ENCODE peak calls at places on chromosomes 1 and 21, in ten cellular contexts. Q is fibroblast of lung; X is Peyer's patch; G is A549; U is bronchial epithelial cell; N is spleen; K is PC-9; B is CD8-positive, alpha-beta memory T cell; W is breast epithelium; F is body of pancreas. D is an unnamed sample.

GRCh38 chr21:30605968-30606367 is 5.1 kb downstream of the KRTAP22-1 start:
- DNase-seq in Q (no peak), X (no peak), G (no peak), U (no peak), N (no peak), K (no peak), B (no peak), W (no peak), F (no peak), D (no peak)

GRCh38 chr1:115746021-115746690 is 22.4 kb downstream of the CASQ2 start:
- DNase-seq in Q (no peak), X (no peak), G (no peak), U (peak), N (no peak), K (no peak), B (no peak), W (no peak), F (no peak), D (no peak)

GRCh38 chr1:171654705-171655214 is 2.3 kb upstream of the MYOC start:
- DNase-seq in Q (no peak), X (no peak), G (no peak), U (no peak), N (no peak), K (no peak), B (no peak), W (no peak), F (no peak), D (no peak)

GRCh38 chr1:26234644-26235384 is 814 bp downstream of the CEP85 start:
- DNase-seq in Q (peak), X (no peak), G (peak), U (peak), N (no peak), K (no peak), B (no peak), W (no peak), F (peak), D (no peak)

GRCh38 chr21:22314963-22315362 is 1316.8 kb downstream of the NCAM2 start:
- DNase-seq in Q (no peak), X (no peak), G (no peak), U (no peak), N (no peak), K (no peak), B (no peak), W (no peak), F (no peak), D (no peak)

GRCh38 chr1:162696286-162696862 is 64.1 kb downstream of the DDR2 start:
- DNase-seq in Q (peak), X (no peak), G (no peak), U (peak), N (no peak), K (peak), B (no peak), W (peak), F (peak), D (no peak)

GRCh38 chr1:119587328-119587727 is 60.7 kb downstream of the ZNF697 start:
- DNase-seq in Q (peak), X (no peak), G (no peak), U (no peak), N (no peak), K (peak), B (no peak), W (no peak), F (no peak), D (no peak)

GRCh38 chr1:228181105-228181504 is 15.5 kb downstream of the IBA57 start:
- DNase-seq in Q (no peak), X (no peak), G (no peak), U (no peak), N (peak), K (no peak), B (no peak), W (no peak), F (no peak), D (no peak)

GRCh38 chr1:31699341-31699891 is 4.4 kb downstream of the COL16A1 start:
- DNase-seq in Q (no peak), X (no peak), G (no peak), U (no peak), N (peak), K (no peak), B (peak), W (no peak), F (no peak), D (no peak)

GRCh38 chr1:4119516-4120220 is 219.6 kb upstream of the C1orf174 start:
- DNase-seq in Q (no peak), X (no peak), G (no peak), U (no peak), N (peak), K (no peak), B (peak), W (peak), F (no peak), D (no peak)

GRCh38 chr1:102970496-102971078 is 137.7 kb downstream of the COL11A1 start:
- DNase-seq in Q (peak), X (no peak), G (peak), U (peak), N (no peak), K (peak), B (no peak), W (no peak), F (peak), D (no peak)

GRCh38 chr1:30710407-30710806 is 13.0 kb downstream of the MATN1 start:
- DNase-seq in Q (no peak), X (no peak), G (no peak), U (no peak), N (no peak), K (no peak), B (no peak), W (no peak), F (no peak), D (no peak)

GRCh38 chr1:228150021-228150457 is 309 bp downstream of the GJC2 start:
- DNase-seq in Q (no peak), X (peak), G (no peak), U (no peak), N (no peak), K (no peak), B (peak), W (no peak), F (peak), D (no peak)

GRCh38 chr1:20373286-20373685 is 82.6 kb downstream of the VWA5B1 start:
- DNase-seq in Q (no peak), X (no peak), G (no peak), U (no peak), N (peak), K (no peak), B (no peak), W (no peak), F (no peak), D (no peak)

GRCh38 chr1:171913385-171913784 is 72.1 kb downstream of the DNM3 start:
- DNase-seq in Q (peak), X (no peak), G (peak), U (peak), N (no peak), K (peak), B (no peak), W (no peak), F (peak), D (no peak)

GRCh38 chr1:199071080-199071479 is 432.2 kb downstream of the PTPRC start:
- DNase-seq in Q (no peak), X (no peak), G (no peak), U (no peak), N (no peak), K (no peak), B (no peak), W (no peak), F (no peak), D (no peak)

GRCh38 chr1:232610187-232610901 is 19.6 kb downstream of the SIPA1L2 start:
- DNase-seq in Q (no peak), X (no peak), G (no peak), U (no peak), N (no peak), K (no peak), B (no peak), W (no peak), F (no peak), D (no peak)

GRCh38 chr1:73811798-73812197 is 386.2 kb downstream of the LRRIQ3 start:
- DNase-seq in Q (no peak), X (no peak), G (no peak), U (no peak), N (no peak), K (no peak), B (no peak), W (no peak), F (no peak), D (no peak)

GRCh38 chr1:22627331-22627730 is 9.1 kb upstream of the C1QA start:
- DNase-seq in Q (no peak), X (no peak), G (no peak), U (no peak), N (no peak), K (no peak), B (no peak), W (no peak), F (peak), D (no peak)

GRCh38 chr1:33045814-33046213 is 9.1 kb upstream of the AK2 start:
- DNase-seq in Q (peak), X (no peak), G (no peak), U (no peak), N (no peak), K (no peak), B (no peak), W (no peak), F (no peak), D (no peak)

GRCh38 chr1:42815938-42816599 is 853 bp upstream of the ERMAP start:
- DNase-seq in Q (peak), X (no peak), G (no peak), U (peak), N (no peak), K (peak), B (no peak), W (no peak), F (no peak), D (no peak)

GRCh38 chr1:119266858-119267257 is 101.7 kb upstream of the HAO2 start:
- DNase-seq in Q (no peak), X (no peak), G (no peak), U (no peak), N (no peak), K (no peak), B (no peak), W (no peak), F (no peak), D (no peak)

GRCh38 chr1:37620707-37621106 is 14.0 kb downstream of the RSPO1 start:
- DNase-seq in Q (no peak), X (no peak), G (no peak), U (peak), N (no peak), K (no peak), B (no peak), W (no peak), F (no peak), D (no peak)

GRCh38 chr1:236502579-236502971 is 21.2 kb upstream of the LGALS8 start:
- DNase-seq in Q (no peak), X (no peak), G (no peak), U (peak), N (no peak), K (peak), B (no peak), W (no peak), F (no peak), D (no peak)

GRCh38 chr1:106921186-106921585 is 135.3 kb upstream of the PRMT6 start:
- DNase-seq in Q (peak), X (no peak), G (no peak), U (peak), N (no peak), K (no peak), B (no peak), W (no peak), F (no peak), D (no peak)

GRCh38 chr21:46038871-46039397 is 57.4 kb downstream of the COL6A1 start:
- DNase-seq in Q (peak), X (no peak), G (no peak), U (no peak), N (peak), K (no peak), B (no peak), W (no peak), F (peak), D (peak)

GRCh38 chr1:170562644-170563338 is 30.8 kb downstream of the GORAB start:
- DNase-seq in Q (peak), X (no peak), G (peak), U (peak), N (no peak), K (peak), B (no peak), W (no peak), F (peak), D (no peak)

GRCh38 chr1:36306210-36306901 is at the start of gene SH3D21:
- DNase-seq in Q (peak), X (peak), G (no peak), U (peak), N (peak), K (peak), B (peak), W (peak), F (peak), D (no peak)

GRCh38 chr1:66598670-66599069 is 64.7 kb downstream of the SGIP1 start:
- DNase-seq in Q (peak), X (no peak), G (no peak), U (peak), N (no peak), K (no peak), B (no peak), W (no peak), F (no peak), D (no peak)

GRCh38 chr1:22773981-22774471 is 63.4 kb downstream of the EPHB2 start:
- DNase-seq in Q (peak), X (no peak), G (no peak), U (no peak), N (no peak), K (no peak), B (no peak), W (no peak), F (peak), D (no peak)

GRCh38 chr1:43935711-43936427 is 2.3 kb downstream of the ARTN start:
- DNase-seq in Q (no peak), X (no peak), G (no peak), U (peak), N (no peak), K (no peak), B (no peak), W (peak), F (peak), D (no peak)

DNA sequence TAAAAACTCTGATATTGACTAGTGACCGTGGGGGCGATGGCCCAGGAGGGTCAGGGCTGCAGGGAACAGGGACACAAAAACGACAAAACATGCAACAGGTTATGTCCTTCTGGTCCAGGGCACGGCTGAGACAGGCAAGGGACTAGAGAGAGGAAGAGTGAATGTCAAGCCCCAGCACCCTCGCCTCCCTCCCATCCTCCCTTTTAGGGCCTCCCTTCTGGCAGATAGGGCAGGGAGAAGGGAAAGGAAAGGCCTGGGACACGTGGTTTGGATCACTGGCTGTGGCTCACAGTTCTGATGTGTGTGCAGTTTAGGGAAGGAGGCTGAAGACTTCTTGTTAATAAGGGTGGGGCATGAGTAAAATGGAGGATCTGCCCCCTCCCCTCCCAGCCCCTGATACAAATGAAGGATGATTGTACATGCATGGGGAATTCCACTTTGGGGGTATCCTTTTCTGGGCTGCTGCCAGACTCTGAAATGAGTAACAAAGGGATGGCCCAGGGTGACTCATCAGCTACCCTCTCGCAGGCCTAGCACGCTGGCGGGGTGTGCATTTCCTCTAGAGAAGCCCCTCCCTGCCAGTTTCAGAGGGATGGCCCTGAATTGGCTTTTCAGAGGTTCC is 14.2 kb downstream of the CAPN2 start:
- DNase-seq in Q (peak), X (no peak), G (peak), U (peak), N (peak), K (peak), B (peak), W (no peak), F (peak), D (peak)
- H3K4me3 ChIP-seq in Q (no peak), X (no peak), G (no peak), U (no peak), N (no peak), K (no peak), B (peak), W (no peak), F (no peak), D (peak)

DNA sequence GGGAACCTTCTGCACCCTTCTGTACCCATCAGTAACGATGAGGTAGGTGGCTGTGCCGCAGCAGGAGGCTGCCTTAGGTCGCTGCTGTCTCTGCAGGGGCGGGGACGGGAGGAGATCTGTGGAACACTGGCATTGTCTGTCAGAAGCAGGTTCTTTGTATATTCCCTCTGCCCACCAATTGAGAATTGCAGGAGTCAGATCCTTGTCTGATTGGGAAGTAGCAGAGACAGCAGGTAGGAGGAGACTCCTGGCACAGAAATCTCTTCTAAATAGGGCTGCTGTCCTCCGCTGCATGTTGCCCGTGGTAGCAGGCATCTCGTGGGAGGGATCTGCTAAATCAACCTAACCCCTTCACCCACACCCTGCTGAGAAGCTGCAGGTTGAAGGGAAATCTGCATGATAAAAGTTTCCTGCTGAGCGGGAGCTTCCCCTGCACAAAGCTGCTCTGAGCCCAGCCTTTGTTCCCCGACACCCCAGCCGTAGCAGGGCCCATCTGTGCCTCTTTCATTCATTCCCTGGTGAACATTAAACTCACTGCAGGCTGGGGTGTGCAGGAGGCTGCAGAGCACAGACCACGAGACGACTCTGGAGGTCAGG is 15.9 kb downstream of the SARS1 start:
- DNase-seq in Q (no peak), X (no peak), G (no peak), U (no peak), N (no peak), K (no peak), B (no peak), W (no peak), F (no peak), D (no peak)
- H3K4me3 ChIP-seq in Q (no peak), X (no peak), G (no peak), U (no peak), N (no peak), K (no peak), B (no peak), W (no peak), F (no peak), D (no peak)

DNA sequence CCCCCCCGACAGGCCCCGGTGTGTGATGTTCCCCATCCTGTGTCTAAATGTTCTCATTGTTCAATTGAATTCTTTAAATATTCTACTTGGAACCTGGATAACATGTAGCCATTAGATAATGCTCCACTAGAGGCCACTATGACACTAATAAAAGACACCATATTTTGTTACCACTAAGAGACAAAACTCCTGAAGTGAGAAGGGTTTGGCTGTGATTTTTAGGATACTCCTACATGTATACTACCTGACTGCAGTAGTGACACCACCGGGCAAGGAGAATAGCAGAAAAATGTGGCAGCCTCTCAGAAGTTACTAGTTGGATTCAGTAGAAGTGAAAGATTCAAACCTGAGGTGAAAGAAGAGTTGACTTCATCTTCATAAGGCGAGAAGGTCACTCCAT is 36.0 kb downstream of the F5 start:
- DNase-seq in Q (peak), X (no peak), G (peak), U (peak), N (no peak), K (no peak), B (no peak), W (no peak), F (no peak), D (no peak)
- H3K4me3 ChIP-seq in Q (no peak), X (no peak), G (no peak), U (no peak), N (no peak), K (no peak), B (no peak), W (no peak), F (no peak), D (no peak)

GRCh38 chr1:72780212-72780611 is 497.9 kb upstream of the NEGR1 start:
- DNase-seq in Q (no peak), X (no peak), G (no peak), U (no peak), N (no peak), K (no peak), B (no peak), W (no peak), F (no peak), D (no peak)

GRCh38 chr1:72781038-72781437 is 498.7 kb upstream of the NEGR1 start:
- DNase-seq in Q (no peak), X (no peak), G (no peak), U (no peak), N (no peak), K (no peak), B (no peak), W (no peak), F (no peak), D (no peak)

DNA sequence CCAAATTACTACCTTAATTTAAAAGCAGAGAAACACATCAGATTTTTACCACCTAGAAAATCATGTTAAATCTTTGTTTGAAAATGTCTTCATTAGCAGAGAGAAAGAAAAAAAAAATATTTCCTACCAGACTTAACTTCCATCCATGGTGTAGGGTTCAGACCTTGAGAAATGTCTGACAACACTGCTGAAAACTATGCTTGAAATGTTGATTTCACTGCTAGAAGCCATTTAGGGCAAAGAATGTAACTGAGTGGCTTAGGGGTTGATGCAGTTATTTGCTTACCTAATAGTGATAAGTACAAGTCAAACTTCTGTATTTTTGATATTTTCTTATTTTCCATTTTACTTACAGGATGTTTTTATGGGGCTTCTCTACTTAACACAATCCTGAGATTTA is 495.6 kb upstream of the NEGR1 start:
- DNase-seq in Q (no peak), X (no peak), G (no peak), U (no peak), N (no peak), K (no peak), B (no peak), W (no peak), F (no peak), D (no peak)
- H3K4me3 ChIP-seq in Q (no peak), X (no peak), G (no peak), U (no peak), N (no peak), K (no peak), B (no peak), W (no peak), F (no peak), D (no peak)

DNA sequence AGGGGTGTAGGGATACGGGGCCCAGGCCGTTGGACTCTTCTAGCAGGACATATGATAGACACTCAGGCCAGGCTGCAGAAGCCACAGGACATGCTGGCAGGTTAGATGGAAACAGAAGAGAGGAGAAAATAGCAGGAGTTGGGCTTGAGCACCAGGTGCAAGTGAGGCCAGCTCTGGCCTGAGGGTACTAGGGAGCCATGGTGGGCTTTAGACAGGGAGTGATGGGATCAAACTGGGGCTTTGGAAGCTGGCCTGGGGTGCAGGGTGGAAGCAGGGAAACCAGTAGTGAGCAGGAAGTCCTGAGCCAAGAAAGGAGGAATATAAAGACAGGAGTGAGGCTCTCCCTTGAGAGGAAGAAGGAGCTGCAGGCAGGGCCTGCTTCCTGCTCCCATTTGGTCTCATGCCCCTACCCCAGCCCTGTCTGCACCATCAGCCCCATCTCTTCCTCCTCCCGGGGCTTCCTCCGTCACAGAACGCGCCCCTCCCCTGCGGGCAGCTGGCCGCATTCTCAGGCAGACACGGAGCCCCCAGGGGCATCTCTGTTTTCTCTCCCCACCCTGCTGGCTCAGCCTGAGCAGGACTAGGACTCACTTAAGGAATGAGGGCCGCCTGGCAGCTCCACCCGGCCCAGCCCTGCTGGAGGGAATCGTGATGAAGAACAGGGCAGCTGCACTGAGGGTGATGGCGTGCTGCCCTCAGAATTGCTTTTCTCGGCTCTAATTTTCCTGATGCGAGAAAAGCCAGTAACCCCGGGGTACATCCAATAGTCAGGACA is 165.5 kb upstream of the TMEM51 start:
- DNase-seq in Q (no peak), X (no peak), G (no peak), U (no peak), N (no peak), K (no peak), B (no peak), W (no peak), F (no peak), D (no peak)
- H3K4me3 ChIP-seq in Q (no peak), X (no peak), G (no peak), U (no peak), N (no peak), K (no peak), B (no peak), W (no peak), F (no peak), D (no peak)

GRCh38 chr21:36195613-36196012 is 39.0 kb downstream of the DOP1B start:
- DNase-seq in Q (no peak), X (no peak), G (no peak), U (no peak), N (no peak), K (no peak), B (no peak), W (no peak), F (no peak), D (no peak)
- H3K4me3 ChIP-seq in Q (no peak), X (no peak), G (no peak), U (no peak), N (no peak), K (no peak), B (no peak), W (no peak), F (no peak), D (no peak)

D was measured in esophagus muscularis mucosa.